ENCODE peak calls at places on chromosome 19, in seven cellular contexts. M is adipocyte, J is H1, D is NCI-H2029, H is GM12865, I is NCI-H69, L is NCI-H2081. Y is an unnamed sample.

GRCh38 chr19:40165362-40165937 is 25.8 kb upstream of the MAP3K10 start:
- DNase-seq in M (peak), J (peak), D (no peak), H (peak), I (peak), L (no peak), Y (no peak)

GRCh38 chr19:31339405-31339804 is 9.8 kb downstream of the TSHZ3 start:
- DNase-seq in M (no peak), J (no peak), D (no peak), H (no peak), I (no peak), L (no peak), Y (no peak)

GRCh38 chr19:5607318-5608270 is 15.0 kb downstream of the SAFB2 start:
- DNase-seq in M (no peak), J (no peak), D (no peak), H (no peak), I (no peak), L (no peak), Y (no peak)

GRCh38 chr19:17468302-17469091 is 1.8 kb upstream of the SLC27A1 start:
- DNase-seq in M (no peak), J (no peak), D (no peak), H (no peak), I (no peak), L (no peak), Y (no peak)

GRCh38 chr19:40512473-40513344 is 45.9 kb downstream of the SPTBN4 start:
- DNase-seq in M (peak), J (peak), D (no peak), H (no peak), I (peak), L (peak), Y (no peak)

GRCh38 chr19:17863520-17864182 is 3.9 kb downstream of the RPL18A start:
- DNase-seq in M (no peak), J (no peak), D (no peak), H (no peak), I (no peak), L (no peak), Y (no peak)

GRCh38 chr19:51887522-51888498 is at the start of gene ZNF577:
- DNase-seq in M (peak), J (peak), D (no peak), H (peak), I (no peak), L (no peak), Y (no peak)

GRCh38 chr19:40613669-40614594 is 12.8 kb downstream of the LTBP4 start:
- DNase-seq in M (peak), J (peak), D (peak), H (peak), I (peak), L (peak), Y (no peak)

GRCh38 chr19:23286477-23286876 is 36.3 kb upstream of the ZNF724 start:
- DNase-seq in M (peak), J (peak), D (no peak), H (peak), I (peak), L (no peak), Y (no peak)

GRCh38 chr19:6868341-6868740 is 19.0 kb upstream of the ADGRE1 start:
- DNase-seq in M (peak), J (no peak), D (no peak), H (no peak), I (no peak), L (no peak), Y (no peak)

GRCh38 chr19:17681505-17682125 is 6.5 kb downstream of the UNC13A start:
- DNase-seq in M (peak), J (peak), D (no peak), H (peak), I (no peak), L (no peak), Y (no peak)

GRCh38 chr19:22784051-22784450 is at the start of gene ZNF99:
- DNase-seq in M (no peak), J (no peak), D (no peak), H (no peak), I (no peak), L (no peak), Y (no peak)

GRCh38 chr19:1918975-1919374 is 13.8 kb downstream of the ADAT3 start:
- DNase-seq in M (no peak), J (no peak), D (no peak), H (no peak), I (no peak), L (no peak), Y (no peak)

GRCh38 chr19:3336351-3336679 is 30.1 kb upstream of the NFIC start:
- DNase-seq in M (no peak), J (no peak), D (no peak), H (no peak), I (no peak), L (no peak), Y (no peak)

GRCh38 chr19:49014123-49014869 is 2.6 kb downstream of the LHB start:
- DNase-seq in M (no peak), J (no peak), D (no peak), H (no peak), I (no peak), L (no peak), Y (no peak)

GRCh38 chr19:36528921-36529518 is 949 bp upstream of the ZNF260 start:
- DNase-seq in M (peak), J (peak), D (no peak), H (peak), I (no peak), L (peak), Y (no peak)

GRCh38 chr19:21586341-21587116 is 81.1 kb downstream of the ZNF429 start:
- DNase-seq in M (no peak), J (peak), D (no peak), H (no peak), I (peak), L (no peak), Y (no peak)

GRCh38 chr19:15935167-15935702 is 906 bp upstream of the CYP4F11 start:
- DNase-seq in M (no peak), J (no peak), D (no peak), H (no peak), I (no peak), L (no peak), Y (peak)

GRCh38 chr19:3669134-3669436 is 31.2 kb downstream of the PIP5K1C start:
- DNase-seq in M (no peak), J (no peak), D (no peak), H (no peak), I (no peak), L (no peak), Y (no peak)

GRCh38 chr19:55600336-55601028 is 394 bp downstream of the ZNF524 start:
- DNase-seq in M (no peak), J (peak), D (peak), H (no peak), I (peak), L (peak), Y (no peak)

GRCh38 chr19:50024719-50025021 is 502 bp downstream of the VRK3 start:
- DNase-seq in M (no peak), J (no peak), D (no peak), H (no peak), I (no peak), L (no peak), Y (peak)

GRCh38 chr19:2305424-2305823 is 2.5 kb downstream of the LINGO3 start:
- DNase-seq in M (no peak), J (no peak), D (no peak), H (no peak), I (peak), L (no peak), Y (no peak)

GRCh38 chr19:13164370-13165090 is 14.3 kb downstream of the IER2 start:
- DNase-seq in M (peak), J (peak), D (no peak), H (peak), I (peak), L (peak), Y (no peak)

GRCh38 chr19:2240881-2241760 is 4.5 kb downstream of the SF3A2 start:
- DNase-seq in M (no peak), J (no peak), D (no peak), H (no peak), I (no peak), L (no peak), Y (no peak)

GRCh38 chr19:24099829-24100228 is 12.8 kb downstream of the ZNF254 start:
- DNase-seq in M (peak), J (no peak), D (no peak), H (no peak), I (no peak), L (no peak), Y (no peak)

GRCh38 chr19:30437869-30438268 is 65.7 kb downstream of the ZNF536 start:
- DNase-seq in M (no peak), J (no peak), D (no peak), H (no peak), I (no peak), L (no peak), Y (peak)

Y was measured in LNCaP clone FGC.